ENCODE peak calls at places on chromosomes 11 and 22, in six cellular contexts. One of them, this sample, is unnamed.

GRCh38 chr22:36660931-36661330 is 42.6 kb downstream of the CACNG2 start:
- DNase-seq in Peyer's patch: no peak
- DNase-seq in naive thymus-derived CD4-positive, alpha-beta T cell: no peak
- DNase-seq in heart left ventricle: no peak
- DNase-seq in upper lobe of right lung: no peak
- DNase-seq in AG04450: no peak
- DNase-seq in this sample: no peak

GRCh38 chr11:128764617-128765095 is 70.8 kb downstream of the FLI1 start:
- DNase-seq in Peyer's patch: no peak
- DNase-seq in naive thymus-derived CD4-positive, alpha-beta T cell: no peak
- DNase-seq in heart left ventricle: no peak
- DNase-seq in upper lobe of right lung: peak; percentile 81
- DNase-seq in AG04450: no peak
- DNase-seq in this sample: no peak

GRCh38 chr22:41512421-41513194 is 31.7 kb downstream of the POLR3H start:
- DNase-seq in Peyer's patch: no peak
- DNase-seq in naive thymus-derived CD4-positive, alpha-beta T cell: no peak
- DNase-seq in heart left ventricle: peak; percentile 68
- DNase-seq in upper lobe of right lung: no peak
- DNase-seq in AG04450: no peak
- DNase-seq in this sample: no peak

GRCh38 chr11:2991477-2992233 is 474 bp downstream of the NAP1L4 start:
- DNase-seq in Peyer's patch: no peak
- DNase-seq in naive thymus-derived CD4-positive, alpha-beta T cell: no peak
- DNase-seq in heart left ventricle: peak; percentile 41
- DNase-seq in upper lobe of right lung: peak; percentile 89
- DNase-seq in AG04450: no peak
- DNase-seq in this sample: no peak

GRCh38 chr11:88489030-88489429 is 151.5 kb upstream of the CTSC start:
- DNase-seq in Peyer's patch: no peak
- DNase-seq in naive thymus-derived CD4-positive, alpha-beta T cell: no peak
- DNase-seq in heart left ventricle: no peak
- DNase-seq in upper lobe of right lung: no peak
- DNase-seq in AG04450: no peak
- DNase-seq in this sample: no peak

GRCh38 chr11:44673691-44674090 is 53.1 kb upstream of the TSPAN18 start:
- DNase-seq in Peyer's patch: no peak
- DNase-seq in naive thymus-derived CD4-positive, alpha-beta T cell: no peak
- DNase-seq in heart left ventricle: no peak
- DNase-seq in upper lobe of right lung: no peak
- DNase-seq in AG04450: no peak
- DNase-seq in this sample: no peak

GRCh38 chr11:111402411-111402810 is 23.3 kb upstream of the POU2AF1 start:
- DNase-seq in Peyer's patch: no peak
- DNase-seq in naive thymus-derived CD4-positive, alpha-beta T cell: no peak
- DNase-seq in heart left ventricle: no peak
- DNase-seq in upper lobe of right lung: no peak
- DNase-seq in AG04450: no peak
- DNase-seq in this sample: no peak

GRCh38 chr11:15800121-15800800 is 556.1 kb downstream of the SOX6 start:
- DNase-seq in Peyer's patch: peak; percentile 53
- DNase-seq in naive thymus-derived CD4-positive, alpha-beta T cell: no peak
- DNase-seq in heart left ventricle: peak; percentile 69
- DNase-seq in upper lobe of right lung: peak; percentile 69
- DNase-seq in AG04450: no peak
- DNase-seq in this sample: no peak

GRCh38 chr11:1508986-1509385 is 22.4 kb upstream of the MOB2 start:
- DNase-seq in Peyer's patch: no peak
- DNase-seq in naive thymus-derived CD4-positive, alpha-beta T cell: no peak
- DNase-seq in heart left ventricle: no peak
- DNase-seq in upper lobe of right lung: no peak
- DNase-seq in AG04450: no peak
- DNase-seq in this sample: peak; percentile 14

GRCh38 chr11:62601114-62601363 is 626 bp downstream of the MTA2 start:
- DNase-seq in Peyer's patch: peak; percentile 76
- DNase-seq in naive thymus-derived CD4-positive, alpha-beta T cell: no peak
- DNase-seq in heart left ventricle: no peak
- DNase-seq in upper lobe of right lung: no peak
- DNase-seq in AG04450: no peak
- DNase-seq in this sample: no peak

GRCh38 chr11:120389693-120390584 is 53.7 kb downstream of the ARHGEF12 start:
- DNase-seq in Peyer's patch: no peak
- DNase-seq in naive thymus-derived CD4-positive, alpha-beta T cell: no peak
- DNase-seq in heart left ventricle: no peak
- DNase-seq in upper lobe of right lung: no peak
- DNase-seq in AG04450: no peak
- DNase-seq in this sample: no peak

GRCh38 chr22:38172489-38173155 is 9.0 kb downstream of the PLA2G6 start:
- DNase-seq in Peyer's patch: peak; percentile 73
- DNase-seq in naive thymus-derived CD4-positive, alpha-beta T cell: no peak
- DNase-seq in heart left ventricle: peak; percentile 84
- DNase-seq in upper lobe of right lung: peak; percentile 73
- DNase-seq in AG04450: no peak
- DNase-seq in this sample: peak; percentile 57

GRCh38 chr11:44621784-44622183 is 56.3 kb downstream of the CD82 start:
- DNase-seq in Peyer's patch: no peak
- DNase-seq in naive thymus-derived CD4-positive, alpha-beta T cell: no peak
- DNase-seq in heart left ventricle: no peak
- DNase-seq in upper lobe of right lung: no peak
- DNase-seq in AG04450: no peak
- DNase-seq in this sample: no peak

GRCh38 chr11:17718510-17718962 is 835 bp upstream of the MYOD1 start:
- DNase-seq in Peyer's patch: no peak
- DNase-seq in naive thymus-derived CD4-positive, alpha-beta T cell: no peak
- DNase-seq in heart left ventricle: no peak
- DNase-seq in upper lobe of right lung: no peak
- DNase-seq in AG04450: no peak
- DNase-seq in this sample: no peak

GRCh38 chr11:116932182-116932581 is 94.8 kb upstream of the APOA1 start:
- DNase-seq in Peyer's patch: no peak
- DNase-seq in naive thymus-derived CD4-positive, alpha-beta T cell: peak; percentile 50
- DNase-seq in heart left ventricle: no peak
- DNase-seq in upper lobe of right lung: no peak
- DNase-seq in AG04450: no peak
- DNase-seq in this sample: peak; percentile 32

GRCh38 chr11:9887492-9887891 is 223.6 kb downstream of the SWAP70 start:
- DNase-seq in Peyer's patch: no peak
- DNase-seq in naive thymus-derived CD4-positive, alpha-beta T cell: no peak
- DNase-seq in heart left ventricle: no peak
- DNase-seq in upper lobe of right lung: no peak
- DNase-seq in AG04450: no peak
- DNase-seq in this sample: no peak

GRCh38 chr11:278001-278951 is at the start of gene NLRP6:
- DNase-seq in Peyer's patch: peak; percentile 87
- DNase-seq in naive thymus-derived CD4-positive, alpha-beta T cell: no peak
- DNase-seq in heart left ventricle: no peak
- DNase-seq in upper lobe of right lung: peak; percentile 64
- DNase-seq in AG04450: no peak
- DNase-seq in this sample: no peak

GRCh38 chr11:119730347-119730613 is 1.3 kb upstream of the NECTIN1 start:
- DNase-seq in Peyer's patch: no peak
- DNase-seq in naive thymus-derived CD4-positive, alpha-beta T cell: no peak
- DNase-seq in heart left ventricle: no peak
- DNase-seq in upper lobe of right lung: no peak
- DNase-seq in AG04450: no peak
- DNase-seq in this sample: no peak

GRCh38 chr11:73625690-73626318 is 20.6 kb upstream of the PLEKHB1 start:
- DNase-seq in Peyer's patch: peak; percentile 90
- DNase-seq in naive thymus-derived CD4-positive, alpha-beta T cell: peak; percentile 74
- DNase-seq in heart left ventricle: peak; percentile 74
- DNase-seq in upper lobe of right lung: peak; percentile 70
- DNase-seq in AG04450: peak; percentile 23
- DNase-seq in this sample: peak; percentile 58

GRCh38 chr11:46485852-46486443 is 94.4 kb upstream of the CHRM4 start:
- DNase-seq in Peyer's patch: no peak
- DNase-seq in naive thymus-derived CD4-positive, alpha-beta T cell: no peak
- DNase-seq in heart left ventricle: no peak
- DNase-seq in upper lobe of right lung: no peak
- DNase-seq in AG04450: no peak
- DNase-seq in this sample: no peak

GRCh38 chr11:23022854-23023253 is 162.6 kb upstream of the CCDC179 start:
- DNase-seq in Peyer's patch: no peak
- DNase-seq in naive thymus-derived CD4-positive, alpha-beta T cell: no peak
- DNase-seq in heart left ventricle: no peak
- DNase-seq in upper lobe of right lung: no peak
- DNase-seq in AG04450: no peak
- DNase-seq in this sample: no peak

DNA sequence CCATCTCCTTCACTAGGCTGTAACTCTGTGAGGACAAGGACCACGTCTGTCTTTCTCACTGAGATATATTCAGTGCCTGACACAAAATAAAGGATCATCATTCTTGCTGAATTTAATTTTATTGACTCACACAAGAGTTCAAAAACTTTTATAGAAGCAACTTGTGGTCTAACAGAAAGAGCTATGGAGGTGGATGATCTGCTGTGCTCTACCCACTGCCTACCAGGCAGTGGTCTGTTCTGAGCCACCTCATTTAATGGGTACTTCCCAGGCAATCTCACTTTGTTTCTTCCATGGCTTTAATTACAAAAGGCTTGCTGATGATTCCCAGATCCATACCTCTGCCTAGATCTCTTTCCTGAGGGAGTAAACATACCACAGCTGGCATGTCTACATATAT is 4.7 kb downstream of the BTBD18 start:
- DNase-seq in Peyer's patch: no peak
- DNase-seq in naive thymus-derived CD4-positive, alpha-beta T cell: no peak
- DNase-seq in heart left ventricle: no peak
- DNase-seq in upper lobe of right lung: no peak
- DNase-seq in AG04450: no peak
- DNase-seq in this sample: no peak
- H3K27ac ChIP-seq in Peyer's patch: no peak overlapping the region
- H3K27ac ChIP-seq in naive thymus-derived CD4-positive, alpha-beta T cell: no peak overlapping the region
- H3K27ac ChIP-seq in heart left ventricle: no peak overlapping the region
- H3K27ac ChIP-seq in upper lobe of right lung: no peak overlapping the region
- H3K27ac ChIP-seq in AG04450: no peak overlapping the region
- H3K27ac ChIP-seq in this sample: no peak overlapping the region

GRCh38 chr22:23501708-23502107 is 78.4 kb downstream of the IGLL1 start:
- DNase-seq in Peyer's patch: peak; percentile 19
- DNase-seq in naive thymus-derived CD4-positive, alpha-beta T cell: no peak
- DNase-seq in heart left ventricle: no peak
- DNase-seq in upper lobe of right lung: peak; percentile 20
- DNase-seq in AG04450: no peak
- DNase-seq in this sample: no peak

GRCh38 chr22:23498811-23499798 is 81.0 kb downstream of the IGLL1 start:
- DNase-seq in Peyer's patch: no peak
- DNase-seq in naive thymus-derived CD4-positive, alpha-beta T cell: no peak
- DNase-seq in heart left ventricle: no peak
- DNase-seq in upper lobe of right lung: peak; percentile 48
- DNase-seq in AG04450: no peak
- DNase-seq in this sample: no peak

GRCh38 chr22:23500508-23501208 is 79.4 kb downstream of the IGLL1 start:
- DNase-seq in Peyer's patch: peak; percentile 23
- DNase-seq in naive thymus-derived CD4-positive, alpha-beta T cell: no peak
- DNase-seq in heart left ventricle: no peak
- DNase-seq in upper lobe of right lung: peak; percentile 44
- DNase-seq in AG04450: no peak
- DNase-seq in this sample: no peak

GRCh38 chr22:23501244-23501643 is 78.8 kb downstream of the IGLL1 start:
- DNase-seq in Peyer's patch: peak; percentile 19
- DNase-seq in naive thymus-derived CD4-positive, alpha-beta T cell: no peak
- DNase-seq in heart left ventricle: no peak
- DNase-seq in upper lobe of right lung: no peak
- DNase-seq in AG04450: no peak
- DNase-seq in this sample: no peak

DNA sequence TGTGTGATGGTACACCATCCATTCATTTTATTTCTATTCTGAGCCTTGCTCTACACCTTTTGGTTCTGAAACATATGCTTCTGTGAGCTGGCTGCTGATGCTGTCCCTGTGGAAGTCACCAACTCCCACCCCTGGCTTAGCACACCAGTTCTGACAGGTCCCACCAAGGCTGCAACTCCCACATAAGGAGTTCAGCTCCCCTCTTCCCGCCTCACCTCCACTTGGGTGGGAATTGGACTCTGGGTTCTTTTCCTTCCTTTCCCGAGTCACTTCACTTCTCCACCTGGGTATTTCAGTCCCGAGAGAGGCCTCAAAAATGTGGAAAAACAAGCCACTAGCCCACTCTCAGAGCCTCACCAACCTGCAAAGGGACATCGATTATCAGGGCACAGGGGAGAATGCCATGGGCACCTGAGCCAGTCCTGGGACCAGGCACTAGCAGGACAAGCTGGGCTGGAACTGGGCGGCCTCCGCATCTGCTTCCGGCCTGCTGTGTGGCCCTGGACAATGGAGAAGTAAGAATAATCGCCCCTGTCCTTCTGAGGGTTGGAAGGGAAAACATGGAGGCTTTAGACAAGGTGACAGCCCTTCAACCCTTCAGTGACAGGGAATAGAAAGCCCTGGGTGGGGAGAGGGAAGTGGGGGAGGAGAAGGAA is 80.1 kb downstream of the IGLL1 start:
- DNase-seq in Peyer's patch: peak; percentile 11
- DNase-seq in naive thymus-derived CD4-positive, alpha-beta T cell: no peak
- DNase-seq in heart left ventricle: no peak
- DNase-seq in upper lobe of right lung: peak; percentile 44
- DNase-seq in AG04450: no peak
- DNase-seq in this sample: no peak
- H3K4me3 ChIP-seq in Peyer's patch: no peak overlapping the region
- H3K4me3 ChIP-seq in naive thymus-derived CD4-positive, alpha-beta T cell: no peak overlapping the region
- H3K4me3 ChIP-seq in heart left ventricle: no peak overlapping the region
- H3K4me3 ChIP-seq in upper lobe of right lung: no peak overlapping the region
- H3K4me3 ChIP-seq in AG04450: no peak overlapping the region
- H3K4me3 ChIP-seq in this sample: no peak overlapping the region

GRCh38 chr22:34833982-34834510 is 231.9 kb upstream of the ISX start:
- DNase-seq in Peyer's patch: no peak
- DNase-seq in naive thymus-derived CD4-positive, alpha-beta T cell: no peak
- DNase-seq in heart left ventricle: no peak
- DNase-seq in upper lobe of right lung: no peak
- DNase-seq in AG04450: no peak
- DNase-seq in this sample: no peak
- H3K27ac ChIP-seq in Peyer's patch: no peak overlapping the region
- H3K27ac ChIP-seq in naive thymus-derived CD4-positive, alpha-beta T cell: no peak overlapping the region
- H3K27ac ChIP-seq in heart left ventricle: no peak overlapping the region
- H3K27ac ChIP-seq in upper lobe of right lung: no peak overlapping the region
- H3K27ac ChIP-seq in AG04450: no peak overlapping the region
- H3K27ac ChIP-seq in this sample: no peak overlapping the region

GRCh38 chr11:122177238-122177637 is 61.2 kb upstream of the BLID start:
- DNase-seq in Peyer's patch: no peak
- DNase-seq in naive thymus-derived CD4-positive, alpha-beta T cell: no peak
- DNase-seq in heart left ventricle: no peak
- DNase-seq in upper lobe of right lung: no peak
- DNase-seq in AG04450: no peak
- DNase-seq in this sample: no peak
- H3K4me3 ChIP-seq in Peyer's patch: no peak overlapping the region
- H3K4me3 ChIP-seq in naive thymus-derived CD4-positive, alpha-beta T cell: no peak overlapping the region
- H3K4me3 ChIP-seq in heart left ventricle: no peak overlapping the region
- H3K4me3 ChIP-seq in upper lobe of right lung: no peak overlapping the region
- H3K4me3 ChIP-seq in AG04450: peak overlapping the region; percentile 68
- H3K4me3 ChIP-seq in this sample: no peak overlapping the region

This sample was measured in CD8-positive, alpha-beta memory T cell.